ENCODE peak calls at places on chromosomes 7 and 10, in nine cellular contexts. B, A, J, Q, V, R, I, E and G are unnamed samples.

GRCh38 chr7:26850193-26850651 is 14.2 kb downstream of the SKAP2 start:
- DNase-seq in J (no peak), V (no peak), B (peak; percentile 54), R (no peak), A (no peak), E (no peak), I (no peak), Q (no peak), G (no peak)

GRCh38 chr7:112453505-112454171 is 3.4 kb downstream of the IFRD1 start:
- DNase-seq in J (no peak), V (peak; percentile 42), I (no peak), Q (no peak), B (peak; percentile 40), A (no peak), R (no peak), E (no peak), G (no peak)

GRCh38 chr7:97179454-97180104 is 62.1 kb downstream of the SDHAF3 start:
- DNase-seq in E (no peak), J (peak; percentile 27), Q (no peak), A (no peak), V (peak; percentile 1), B (peak; percentile 32), I (peak; percentile 16), R (peak; percentile 55), G (no peak)

GRCh38 chr7:30315589-30315988 is 31.2 kb downstream of the ZNRF2 start:
- DNase-seq in E (no peak), J (no peak), I (no peak), V (no peak), A (no peak), B (no peak), R (no peak), Q (no peak), G (no peak)

GRCh38 chr10:71442000-71442399 is 45.3 kb downstream of the CDH23 start:
- DNase-seq in A (no peak), I (no peak), Q (no peak), B (no peak), V (no peak), E (no peak), R (no peak), J (no peak), G (no peak)

GRCh38 chr7:45073843-45074737 is 14.7 kb downstream of the NACAD start:
- DNase-seq in R (peak; percentile 58), A (no peak), J (no peak), V (no peak), Q (no peak), I (no peak), B (no peak), E (no peak), G (no peak)

GRCh38 chr7:131897016-131897789 is 340.8 kb upstream of the PODXL start:
- DNase-seq in R (no peak), V (peak; percentile 35), A (no peak), Q (no peak), E (no peak), B (peak; percentile 52), J (no peak), I (no peak), G (no peak)

GRCh38 chr7:76281006-76281705 is 21.3 kb upstream of the HSPB1 start:
- DNase-seq in J (no peak), E (no peak), Q (no peak), V (no peak), A (no peak), I (no peak), B (no peak), R (no peak), G (no peak)

GRCh38 chr7:74612015-74612829 is 45.3 kb upstream of the GTF2I start:
- DNase-seq in E (no peak), V (no peak), B (peak; percentile 86), I (no peak), Q (no peak), A (no peak), R (peak; percentile 23), J (peak; percentile 16), G (no peak)

GRCh38 chr7:141201145-141201885 is 127.5 kb downstream of the TMEM178B start:
- DNase-seq in A (no peak), E (no peak), R (no peak), J (no peak), I (no peak), V (no peak), Q (no peak), B (no peak), G (no peak)

DNA sequence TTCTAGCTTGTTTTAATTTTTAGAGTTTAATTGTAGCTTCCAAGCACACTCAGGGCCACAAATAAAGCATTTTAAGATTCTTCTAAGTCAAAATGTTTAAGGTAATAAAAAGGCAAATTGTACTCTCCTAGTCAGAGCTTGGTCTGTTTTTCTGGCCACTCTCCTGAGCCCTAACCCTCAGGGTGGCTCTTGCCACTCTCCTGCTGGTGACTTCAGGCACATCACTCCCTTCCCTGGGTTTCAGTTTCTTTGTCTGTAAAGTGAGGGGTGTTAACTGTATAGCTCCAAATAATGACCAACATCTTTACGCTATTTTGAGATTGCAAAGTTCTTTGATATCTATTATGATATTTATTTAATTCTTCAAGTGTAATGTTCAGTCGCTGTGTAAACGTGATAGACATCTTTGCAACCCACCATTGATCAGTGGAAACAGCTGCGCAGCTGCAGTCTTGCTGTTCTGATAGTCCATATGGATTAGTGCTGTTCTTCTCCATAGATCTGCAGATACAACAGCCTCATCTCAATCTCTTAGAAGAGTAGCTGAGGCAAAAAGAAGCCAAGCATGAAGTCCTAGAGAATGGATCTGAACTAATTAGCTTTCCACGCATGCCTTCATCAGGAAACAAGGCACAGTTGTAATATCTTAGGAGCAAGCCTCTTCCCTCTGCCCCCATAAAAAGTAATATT is 189.9 kb downstream of the PLPP4 start:
- DNase-seq in I (no peak), R (no peak), Q (no peak), B (no peak), J (no peak), V (no peak), A (no peak), E (no peak), G (no peak)
- TF ChIP-seq CTCF in I (no peak), R (no peak), Q (no peak), B (peak; percentile 28), J (peak; percentile 31), V (no peak), A (no peak), E (no peak), G (no peak)

GRCh38 chr7:69067397-69067796 is 530.9 kb upstream of the AUTS2 start:
- DNase-seq in R (no peak), B (no peak), A (no peak), V (no peak), J (no peak), I (no peak), E (no peak), Q (no peak), G (no peak)
- TF ChIP-seq CTCF in R (no peak), B (no peak), A (no peak), V (peak; percentile 10), J (peak; percentile 55), I (no peak), E (no peak), Q (no peak), G (no peak)

GRCh38 chr10:21536874-21537273 is 2.8 kb downstream of the MLLT10 start:
- DNase-seq in I (no peak), A (no peak), V (no peak), R (no peak), Q (no peak), E (no peak), B (no peak), J (no peak), G (no peak)

GRCh38 chr10:21532694-21533576 is 1.1 kb upstream of the MLLT10 start:
- DNase-seq in A (no peak), I (no peak), E (no peak), J (no peak), R (no peak), V (no peak), Q (no peak), B (no peak), G (no peak)

GRCh38 chr10:21535494-21535818 is 1.4 kb downstream of the MLLT10 start:
- DNase-seq in Q (no peak), E (no peak), B (no peak), J (no peak), A (no peak), I (no peak), V (no peak), R (no peak), G (no peak)

GRCh38 chr10:21533577-21534475 is at the start of gene MLLT10:
- DNase-seq in J (peak; percentile 89), A (peak; percentile 98), V (peak; percentile 63), R (peak; percentile 86), E (peak; percentile 97), I (peak; percentile 95), Q (peak; percentile 91), B (peak; percentile 92), G (peak; percentile 94)

GRCh38 chr10:21534611-21535493 is 820 bp downstream of the MLLT10 start:
- DNase-seq in A (peak; percentile 80), R (peak; percentile 10), B (peak; percentile 46), V (no peak), Q (peak; percentile 56), E (peak; percentile 70), J (peak; percentile 43), I (peak; percentile 57), G (peak; percentile 49)
- TF ChIP-seq CTCF in A (no peak), R (no peak), B (no peak), V (peak; percentile 8), Q (no peak), E (no peak), J (no peak), I (no peak), G (no peak)

GRCh38 chr10:47309403-47310089 is 9.5 kb downstream of the GDF10 start:
- DNase-seq in J (no peak), A (no peak), V (no peak), B (no peak), Q (no peak), E (no peak), I (no peak), R (no peak), G (no peak)

GRCh38 chr10:47310090-47310505 is 10.1 kb downstream of the GDF10 start:
- DNase-seq in Q (no peak), B (no peak), V (no peak), R (no peak), J (no peak), A (no peak), E (no peak), I (no peak), G (no peak)

GRCh38 chr10:47312663-47312995 is 9.6 kb upstream of the GDF2 start:
- DNase-seq in V (no peak), R (no peak), J (no peak), E (no peak), A (no peak), B (no peak), I (no peak), Q (no peak), G (no peak)

GRCh38 chr10:47311900-47312662 is 10.2 kb upstream of the GDF2 start:
- DNase-seq in J (peak; percentile 80), E (peak; percentile 83), R (peak; percentile 80), B (peak; percentile 54), A (peak; percentile 91), V (peak; percentile 1), Q (peak; percentile 85), I (peak; percentile 71), G (peak; percentile 58)

DNA sequence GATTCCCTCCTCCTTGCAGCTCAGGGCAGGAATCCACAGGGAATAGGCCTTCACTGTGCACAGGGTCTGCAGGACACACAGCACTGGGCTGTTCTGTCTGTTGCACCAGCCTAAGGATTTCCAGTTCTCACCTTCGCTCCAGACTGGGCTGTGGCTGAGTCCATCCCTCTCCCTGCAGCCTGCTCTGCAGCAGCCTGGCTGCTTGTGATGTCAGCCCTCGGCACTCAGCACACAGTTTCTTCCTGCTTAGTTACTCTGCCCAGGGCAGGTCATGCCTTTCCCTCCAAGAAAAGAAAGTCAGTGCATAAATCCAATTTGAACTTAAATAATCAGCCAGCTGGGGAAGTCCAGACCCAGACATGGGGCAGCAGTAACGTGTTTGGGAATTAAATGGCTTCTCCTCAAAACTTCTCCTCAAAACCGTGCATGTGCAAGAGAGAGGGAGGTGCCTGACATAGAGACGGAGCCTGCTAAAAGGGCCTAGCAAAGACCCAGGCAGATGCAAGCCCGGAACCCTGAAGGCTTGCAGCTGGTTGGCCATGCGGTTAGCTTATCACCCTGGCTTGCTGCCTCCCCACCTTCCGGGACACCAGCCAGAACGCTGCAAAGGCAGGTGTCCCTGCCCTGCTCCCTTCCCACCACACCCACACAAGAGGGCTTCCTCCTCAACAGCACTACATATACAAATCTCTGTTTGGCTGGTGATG is 10.9 kb upstream of the GDF2 start:
- DNase-seq in I (peak; percentile 31), Q (peak; percentile 60), R (peak; percentile 57), J (no peak), E (no peak), B (no peak), A (no peak), V (no peak), G (no peak)
- TF ChIP-seq CTCF in I (no peak), Q (no peak), R (no peak), J (no peak), E (no peak), B (no peak), A (no peak), V (no peak), G (no peak)